ENCODE peak calls at places on chromosomes 4 and X, in eight cellular contexts. One of them, this sample, is unnamed.

GRCh38 chrX:33132569-33132968 is 78.8 kb downstream of the DMD start:
- DNase-seq in HepG2: no peak
- DNase-seq in GM23338: no peak
- DNase-seq in Panc1: no peak
- DNase-seq in K562: no peak
- DNase-seq in HCT116: no peak
- DNase-seq in SK-N-SH: no peak
- DNase-seq in GM12878: no peak
- DNase-seq in this sample: no peak

GRCh38 chrX:123310112-123310511 is 126.0 kb downstream of the GRIA3 start:
- DNase-seq in GM12878: no peak
- DNase-seq in SK-N-SH: no peak
- DNase-seq in HepG2: no peak
- DNase-seq in K562: no peak
- DNase-seq in Panc1: no peak
- DNase-seq in HCT116: no peak
- DNase-seq in GM23338: no peak
- DNase-seq in this sample: no peak

GRCh38 chrX:105313596-105313995 is 93.1 kb upstream of the TEX13A start:
- DNase-seq in GM12878: no peak
- DNase-seq in Panc1: no peak
- DNase-seq in SK-N-SH: no peak
- DNase-seq in GM23338: no peak
- DNase-seq in HCT116: no peak
- DNase-seq in HepG2: no peak
- DNase-seq in K562: no peak
- DNase-seq in this sample: no peak

GRCh38 chrX:40140706-40141499 is 43.1 kb upstream of the BCOR start:
- DNase-seq in Panc1: no peak
- DNase-seq in HepG2: peak; percentile 56
- DNase-seq in GM23338: peak; percentile 70
- DNase-seq in K562: no peak
- DNase-seq in SK-N-SH: no peak
- DNase-seq in GM12878: no peak
- DNase-seq in HCT116: no peak
- DNase-seq in this sample: no peak

GRCh38 chr4:142079951-142080350 is 443.6 kb downstream of the IL15 start:
- DNase-seq in SK-N-SH: no peak
- DNase-seq in GM23338: no peak
- DNase-seq in HepG2: no peak
- DNase-seq in Panc1: no peak
- DNase-seq in K562: no peak
- DNase-seq in GM12878: no peak
- DNase-seq in HCT116: no peak
- DNase-seq in this sample: no peak

GRCh38 chrX:68935362-68935761 is 106.5 kb downstream of the EFNB1 start:
- DNase-seq in HepG2: no peak
- DNase-seq in HCT116: no peak
- DNase-seq in Panc1: no peak
- DNase-seq in SK-N-SH: no peak
- DNase-seq in GM23338: no peak
- DNase-seq in K562: no peak
- DNase-seq in GM12878: no peak
- DNase-seq in this sample: no peak

GRCh38 chrX:136353519-136354095 is 52.8 kb downstream of the ADGRG4 start:
- DNase-seq in Panc1: no peak
- DNase-seq in GM23338: no peak
- DNase-seq in SK-N-SH: no peak
- DNase-seq in HepG2: no peak
- DNase-seq in HCT116: peak; percentile 46
- DNase-seq in GM12878: no peak
- DNase-seq in K562: no peak
- DNase-seq in this sample: no peak

GRCh38 chr4:147288512-147288911 is 192.4 kb upstream of the EDNRA start:
- DNase-seq in HCT116: no peak
- DNase-seq in Panc1: no peak
- DNase-seq in HepG2: no peak
- DNase-seq in SK-N-SH: no peak
- DNase-seq in GM12878: no peak
- DNase-seq in K562: no peak
- DNase-seq in GM23338: no peak
- DNase-seq in this sample: no peak

GRCh38 chr4:133866328-133866699 is 335.3 kb downstream of the PABPC4L start:
- DNase-seq in SK-N-SH: no peak
- DNase-seq in GM12878: no peak
- DNase-seq in K562: no peak
- DNase-seq in GM23338: no peak
- DNase-seq in HCT116: no peak
- DNase-seq in Panc1: no peak
- DNase-seq in HepG2: no peak
- DNase-seq in this sample: no peak

GRCh38 chr4:8388471-8388870 is 52.1 kb downstream of the ACOX3 start:
- DNase-seq in GM23338: no peak
- DNase-seq in GM12878: no peak
- DNase-seq in HCT116: no peak
- DNase-seq in SK-N-SH: no peak
- DNase-seq in K562: no peak
- DNase-seq in HepG2: no peak
- DNase-seq in Panc1: no peak
- DNase-seq in this sample: no peak

GRCh38 chrX:33465137-33465536 is 253.8 kb upstream of the DMD start:
- DNase-seq in HepG2: no peak
- DNase-seq in SK-N-SH: no peak
- DNase-seq in GM23338: peak; percentile 31
- DNase-seq in Panc1: no peak
- DNase-seq in K562: no peak
- DNase-seq in HCT116: no peak
- DNase-seq in GM12878: no peak
- DNase-seq in this sample: no peak

GRCh38 chr4:1706358-1706757 is 5.8 kb downstream of the SLBP start:
- DNase-seq in GM12878: no peak
- DNase-seq in SK-N-SH: no peak
- DNase-seq in HepG2: no peak
- DNase-seq in K562: no peak
- DNase-seq in GM23338: no peak
- DNase-seq in Panc1: no peak
- DNase-seq in HCT116: no peak
- DNase-seq in this sample: no peak

GRCh38 chrX:30706216-30706775 is 53.1 kb downstream of the GK start:
- DNase-seq in HepG2: no peak
- DNase-seq in GM12878: no peak
- DNase-seq in Panc1: no peak
- DNase-seq in K562: no peak
- DNase-seq in HCT116: no peak
- DNase-seq in GM23338: no peak
- DNase-seq in SK-N-SH: no peak
- DNase-seq in this sample: no peak

DNA sequence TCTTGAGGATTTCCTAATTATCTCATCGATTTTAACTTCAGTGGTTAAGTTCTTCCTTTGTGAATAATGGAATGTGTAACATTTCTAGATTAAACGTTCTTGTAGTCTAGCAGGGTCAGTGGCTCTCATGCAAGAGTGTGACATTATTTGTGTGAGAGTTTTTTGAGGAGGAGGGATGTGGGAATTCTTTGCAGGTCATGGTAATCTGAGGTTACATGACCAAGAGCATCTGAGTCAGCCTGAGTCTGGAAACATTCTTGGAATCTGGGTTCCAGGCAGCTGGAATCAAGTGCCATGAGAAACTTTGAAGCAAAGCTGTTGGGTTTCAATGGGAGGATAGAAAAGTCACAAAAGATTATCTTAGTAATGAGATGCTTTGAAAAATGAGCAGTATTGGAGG is 49.5 kb downstream of the GK start:
- DNase-seq in GM12878: no peak
- DNase-seq in Panc1: no peak
- DNase-seq in SK-N-SH: no peak
- DNase-seq in HCT116: no peak
- DNase-seq in GM23338: no peak
- DNase-seq in K562: no peak
- DNase-seq in HepG2: no peak
- DNase-seq in this sample: no peak
- TF ChIP-seq REST in GM12878: no peak
- TF ChIP-seq REST in Panc1: no peak
- TF ChIP-seq REST in SK-N-SH: no peak
- TF ChIP-seq REST in HCT116: no peak
- TF ChIP-seq REST in GM23338: no peak
- TF ChIP-seq REST in K562: no peak
- TF ChIP-seq REST in HepG2: no peak
- TF ChIP-seq REST in this sample: no peak

GRCh38 chr4:129971419-129971818 is 875.5 kb downstream of the C4orf33 start:
- DNase-seq in SK-N-SH: no peak
- DNase-seq in HepG2: no peak
- DNase-seq in K562: no peak
- DNase-seq in GM12878: no peak
- DNase-seq in Panc1: no peak
- DNase-seq in GM23338: no peak
- DNase-seq in HCT116: no peak
- DNase-seq in this sample: no peak
- TF ChIP-seq POLR2AphosphoS5 in SK-N-SH: no peak
- TF ChIP-seq POLR2AphosphoS5 in HepG2: no peak
- TF ChIP-seq POLR2AphosphoS5 in K562: no peak
- TF ChIP-seq POLR2AphosphoS5 in GM12878: no peak
- TF ChIP-seq POLR2AphosphoS5 in Panc1: no peak
- TF ChIP-seq POLR2AphosphoS5 in GM23338: no peak
- TF ChIP-seq POLR2AphosphoS5 in HCT116: no peak
- TF ChIP-seq POLR2AphosphoS5 in this sample: no peak

DNA sequence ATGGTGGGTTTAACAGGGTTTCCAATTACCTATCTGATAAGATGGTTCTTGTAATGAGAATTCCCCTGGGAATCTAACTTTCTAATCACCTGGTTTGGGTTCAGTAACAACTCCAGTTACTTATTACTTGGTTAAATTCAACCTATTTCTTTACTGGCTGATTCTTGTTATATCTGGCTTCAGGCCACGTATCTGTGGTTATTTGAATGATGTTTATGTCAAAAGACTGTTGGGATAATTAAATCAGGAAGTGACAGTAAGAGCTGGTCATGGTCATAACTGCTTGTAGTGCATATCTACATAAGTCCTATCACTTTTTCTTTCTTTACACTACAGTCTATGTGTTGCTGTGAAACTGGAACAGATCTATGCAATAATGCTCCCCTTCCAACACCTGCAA is 108.1 kb downstream of the MID1 start:
- DNase-seq in K562: no peak
- DNase-seq in SK-N-SH: peak; percentile 17
- DNase-seq in GM23338: no peak
- DNase-seq in GM12878: no peak
- DNase-seq in Panc1: no peak
- DNase-seq in HepG2: no peak
- DNase-seq in HCT116: no peak
- DNase-seq in this sample: no peak
- TF ChIP-seq REST in K562: no peak
- TF ChIP-seq REST in SK-N-SH: no peak
- TF ChIP-seq REST in GM23338: no peak
- TF ChIP-seq REST in GM12878: no peak
- TF ChIP-seq REST in Panc1: no peak
- TF ChIP-seq REST in HepG2: no peak
- TF ChIP-seq REST in HCT116: no peak
- TF ChIP-seq REST in this sample: no peak

GRCh38 chr4:4752025-4752424 is 107.4 kb upstream of the MSX1 start:
- DNase-seq in GM12878: no peak
- DNase-seq in HCT116: no peak
- DNase-seq in Panc1: no peak
- DNase-seq in GM23338: no peak
- DNase-seq in SK-N-SH: no peak
- DNase-seq in K562: no peak
- DNase-seq in HepG2: no peak
- DNase-seq in this sample: no peak

GRCh38 chr4:4755306-4755705 is 104.2 kb upstream of the MSX1 start:
- DNase-seq in GM12878: no peak
- DNase-seq in SK-N-SH: no peak
- DNase-seq in HCT116: no peak
- DNase-seq in HepG2: no peak
- DNase-seq in Panc1: no peak
- DNase-seq in K562: no peak
- DNase-seq in GM23338: no peak
- DNase-seq in this sample: no peak

GRCh38 chr4:4753643-4754042 is 105.8 kb upstream of the MSX1 start:
- DNase-seq in GM23338: no peak
- DNase-seq in K562: no peak
- DNase-seq in HepG2: no peak
- DNase-seq in SK-N-SH: no peak
- DNase-seq in GM12878: no peak
- DNase-seq in Panc1: no peak
- DNase-seq in HCT116: no peak
- DNase-seq in this sample: no peak

GRCh38 chr4:4754641-4755040 is 104.8 kb upstream of the MSX1 start:
- DNase-seq in HCT116: no peak
- DNase-seq in GM12878: no peak
- DNase-seq in Panc1: no peak
- DNase-seq in SK-N-SH: peak; percentile 75
- DNase-seq in GM23338: no peak
- DNase-seq in K562: no peak
- DNase-seq in HepG2: peak; percentile 29
- DNase-seq in this sample: no peak

GRCh38 chr4:4752576-4753401 is 106.7 kb upstream of the MSX1 start:
- DNase-seq in HepG2: no peak
- DNase-seq in SK-N-SH: no peak
- DNase-seq in Panc1: no peak
- DNase-seq in K562: no peak
- DNase-seq in HCT116: no peak
- DNase-seq in GM12878: no peak
- DNase-seq in GM23338: no peak
- DNase-seq in this sample: no peak
- TF ChIP-seq POLR2AphosphoS5 in HepG2: no peak
- TF ChIP-seq POLR2AphosphoS5 in SK-N-SH: no peak
- TF ChIP-seq POLR2AphosphoS5 in Panc1: no peak
- TF ChIP-seq POLR2AphosphoS5 in K562: no peak
- TF ChIP-seq POLR2AphosphoS5 in HCT116: no peak
- TF ChIP-seq POLR2AphosphoS5 in GM12878: no peak
- TF ChIP-seq POLR2AphosphoS5 in GM23338: no peak
- TF ChIP-seq POLR2AphosphoS5 in this sample: no peak

GRCh38 chr4:9924750-9925149 is 96.5 kb downstream of the SLC2A9 start:
- DNase-seq in GM23338: no peak
- DNase-seq in K562: no peak
- DNase-seq in HepG2: no peak
- DNase-seq in GM12878: no peak
- DNase-seq in Panc1: no peak
- DNase-seq in SK-N-SH: no peak
- DNase-seq in HCT116: no peak
- DNase-seq in this sample: no peak
- TF ChIP-seq REST in GM23338: no peak
- TF ChIP-seq REST in K562: no peak
- TF ChIP-seq REST in HepG2: no peak
- TF ChIP-seq REST in GM12878: no peak
- TF ChIP-seq REST in Panc1: no peak
- TF ChIP-seq REST in SK-N-SH: no peak
- TF ChIP-seq REST in HCT116: no peak
- TF ChIP-seq REST in this sample: no peak

This sample was measured in HL-60.